ENCODE peak calls at places on chromosomes 2 and 18, in seven cellular contexts. D is GM23248; H is Peyer's patch; X is A549; P is tibial artery; A is naive thymus-derived CD4-positive, alpha-beta T cell; Q is Panc1. V is an unnamed sample. For H3K4me1, the result is how much of the 10 kb centered on the place peaks cover.

GRCh38 chr2:163132850-163133249 is 294.3 kb upstream of the KCNH7 start:
- DNase-seq in D (peak), H (no peak), X (peak), P (no peak), A (no peak), Q (no peak), V (peak)

GRCh38 chr18:48541747-48542108 is 2.9 kb downstream of the CTIF start:
- DNase-seq in D (no peak), H (no peak), X (no peak), P (no peak), A (no peak), Q (no peak), V (no peak)

GRCh38 chr2:51085679-51086078 is 53.7 kb upstream of the NRXN1 start:
- DNase-seq in D (no peak), H (no peak), X (no peak), P (no peak), A (no peak), Q (no peak), V (no peak)

GRCh38 chr2:122519366-122519765 is 763.9 kb downstream of the TSN start:
- DNase-seq in D (peak), H (no peak), X (peak), P (no peak), A (no peak), Q (no peak), V (peak)

GRCh38 chr18:79903071-79903635 is 48.3 kb downstream of the SLC66A2 start:
- DNase-seq in D (no peak), H (no peak), X (no peak), P (peak), A (no peak), Q (no peak), V (no peak)

GRCh38 chr2:202716114-202716718 is 81.4 kb downstream of the FAM117B start:
- DNase-seq in D (no peak), H (no peak), X (no peak), P (no peak), A (no peak), Q (no peak), V (no peak)

GRCh38 chr18:58842978-58843661 is 21.6 kb upstream of the ZNF532 start:
- DNase-seq in D (no peak), H (no peak), X (no peak), P (no peak), A (no peak), Q (no peak), V (peak)

GRCh38 chr2:201254331-201254730 is 6.0 kb upstream of the CASP8 start:
- DNase-seq in D (peak), H (no peak), X (peak), P (no peak), A (no peak), Q (no peak), V (peak)

GRCh38 chr2:9594361-9595063 is 36.3 kb downstream of the YWHAQ start:
- DNase-seq in D (peak), H (no peak), X (peak), P (peak), A (no peak), Q (no peak), V (no peak)

GRCh38 chr2:119407430-119408220 is 24.0 kb upstream of the TMEM37 start:
- DNase-seq in D (peak), H (no peak), X (peak), P (no peak), A (peak), Q (peak), V (peak)

GRCh38 chr2:109304731-109305470 is 175.9 kb downstream of the SH3RF3 start:
- DNase-seq in D (no peak), H (no peak), X (no peak), P (no peak), A (no peak), Q (no peak), V (no peak)

DNA sequence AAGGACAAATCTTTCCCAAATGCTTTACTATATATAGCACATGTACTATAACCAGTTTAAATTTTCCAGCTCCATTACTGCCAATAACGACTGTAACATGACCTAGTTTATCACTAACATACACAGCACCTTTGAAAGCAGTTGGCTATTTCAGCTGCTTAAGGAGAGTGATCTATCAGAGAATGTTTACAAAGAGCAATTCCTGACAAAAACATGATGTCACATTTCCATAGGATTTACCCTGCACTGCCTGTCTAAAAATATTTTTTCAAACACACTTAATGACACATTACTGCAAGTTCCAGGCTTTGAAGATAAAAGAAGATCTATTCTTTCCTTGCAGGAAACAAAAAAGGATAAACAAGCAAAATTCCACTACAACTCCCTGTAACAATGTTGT is 40.6 kb downstream of the ZNF516 start:
- DNase-seq in D (no peak), H (no peak), X (no peak), P (no peak), A (no peak), Q (no peak), V (no peak)
- H3K4me1 ChIP-seq in D (under half), H (under half), X (under half), P (under half), A (under half), Q (under half), V (under half)

DNA sequence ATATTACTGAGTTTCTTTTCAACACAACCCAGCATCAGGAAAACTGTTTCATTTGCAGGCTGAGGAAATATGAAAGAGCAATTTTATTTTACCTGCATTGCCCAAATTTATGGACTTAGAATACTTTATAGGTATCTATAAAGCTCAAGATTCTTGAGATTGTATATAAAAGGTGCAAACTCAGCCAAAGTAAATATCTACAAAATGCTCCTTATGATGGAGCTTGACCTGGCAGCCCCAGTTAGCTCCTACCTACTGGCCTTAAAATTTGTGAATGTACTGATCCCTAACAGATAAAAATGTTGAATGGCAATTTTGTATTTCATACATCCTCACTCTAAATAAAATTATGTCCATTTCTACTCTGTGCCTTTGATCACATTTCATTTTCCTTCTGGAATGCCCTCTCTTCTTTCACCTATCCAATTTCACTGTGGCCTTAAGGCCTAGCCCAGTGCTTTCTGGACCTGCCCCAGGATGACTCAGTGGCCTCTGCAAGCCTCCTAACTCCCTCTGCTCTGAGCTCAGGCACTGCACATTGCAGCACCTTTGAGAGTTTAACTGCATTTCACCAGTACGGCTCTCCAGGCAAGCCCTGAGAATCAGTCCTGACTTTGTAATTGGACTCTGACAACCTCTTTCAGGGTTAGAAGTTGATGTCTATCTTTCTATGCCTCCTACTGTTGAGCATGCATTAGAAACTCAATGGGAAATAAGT is 126.0 kb downstream of the ANTXR1 start:
- DNase-seq in D (peak), H (no peak), X (peak), P (peak), A (no peak), Q (peak), V (peak)
- H3K4me3 ChIP-seq in D (peak), H (no peak), X (no peak), P (no peak), A (no peak), Q (peak), V (no peak)

GRCh38 chr2:12605366-12605765 is 111.4 kb upstream of the TRIB2 start:
- DNase-seq in D (no peak), H (no peak), X (no peak), P (no peak), A (no peak), Q (no peak), V (no peak)

GRCh38 chr2:12604248-12604801 is 112.4 kb upstream of the TRIB2 start:
- DNase-seq in D (no peak), H (no peak), X (no peak), P (no peak), A (no peak), Q (no peak), V (no peak)

GRCh38 chr2:12603781-12604180 is 113.0 kb upstream of the TRIB2 start:
- DNase-seq in D (peak), H (no peak), X (no peak), P (no peak), A (no peak), Q (no peak), V (no peak)

GRCh38 chr2:12605936-12606335 is 110.8 kb upstream of the TRIB2 start:
- DNase-seq in D (peak), H (no peak), X (no peak), P (no peak), A (no peak), Q (no peak), V (no peak)

GRCh38 chr2:12602661-12603060 is 114.1 kb upstream of the TRIB2 start:
- DNase-seq in D (peak), H (no peak), X (no peak), P (no peak), A (no peak), Q (no peak), V (no peak)
- H3K4me1 ChIP-seq in D (under half), H (under half), X (under half), P (under half), A (under half), Q (under half), V (under half)

DNA sequence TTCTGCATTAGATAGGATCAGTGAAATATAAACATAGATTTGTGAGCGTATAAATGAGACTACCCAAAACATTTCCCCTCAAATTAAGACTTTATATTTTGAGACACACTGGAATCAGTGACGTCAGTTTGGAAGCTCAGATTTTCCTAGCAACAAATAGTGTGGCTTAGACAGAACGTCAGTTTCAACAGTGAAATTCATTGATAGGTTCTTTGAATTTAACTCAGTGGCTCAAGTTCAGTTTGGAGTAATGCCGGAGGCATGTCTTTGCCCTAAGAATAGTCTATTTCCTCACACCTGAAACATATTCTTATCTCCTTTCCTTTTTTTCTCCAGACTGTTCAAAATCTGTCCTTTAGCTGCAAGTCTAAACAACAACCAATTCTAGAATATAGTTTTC is 113.5 kb upstream of the ARHGAP15 start:
- DNase-seq in D (no peak), H (no peak), X (no peak), P (no peak), A (no peak), Q (no peak), V (no peak)
- H3K4me3 ChIP-seq in D (no peak), H (no peak), X (no peak), P (no peak), A (no peak), Q (no peak), V (no peak)

V was measured in SJCRH30.